ENCODE peak calls at places on chromosomes 13 and 19, in four cellular contexts. Y is activated CD4-positive, alpha-beta memory T cell treated with anti-CD3 and anti-CD28 coated beads, Interleukin-2, amount 10 ng/mL, durations not matched to agents 7 days and 5 days; Q is bronchial epithelial cell; R is hypothalamus. I is an unnamed sample.

GRCh38 chr13:21902709-21903098 is 231.8 kb downstream of the FGF9 start:
- DNase-seq in Y (no peak), Q (no peak), R (no peak), I (no peak)

GRCh38 chr19:11414544-11414943 is 4.6 kb downstream of the RGL3 start:
- DNase-seq in Y (no peak), Q (no peak), R (no peak), I (no peak)

GRCh38 chr19:10149427-10149826 is 29.7 kb upstream of the EIF3G start:
- DNase-seq in Y (no peak), Q (no peak), R (no peak), I (no peak)

GRCh38 chr13:20945952-20946383 is 43.4 kb upstream of the XPO4 start:
- DNase-seq in Y (no peak), Q (no peak), R (no peak), I (peak; percentile 68)

GRCh38 chr13:21736926-21737325 is 66.1 kb downstream of the FGF9 start:
- DNase-seq in Y (no peak), Q (no peak), R (no peak), I (no peak)

GRCh38 chr13:110285991-110286923 is 20.7 kb downstream of the COL4A1 start:
- DNase-seq in Y (no peak), Q (no peak), R (no peak), I (no peak)

GRCh38 chr13:40271931-40272775 is 394.3 kb downstream of the FOXO1 start:
- DNase-seq in Y (peak; percentile 21), Q (peak; percentile 75), R (no peak), I (peak; percentile 18)

GRCh38 chr13:41268764-41269163 is 5.4 kb upstream of the MTRF1 start:
- DNase-seq in Y (no peak), Q (no peak), R (no peak), I (peak; percentile 12)

GRCh38 chr19:45462174-45462573 is 5.6 kb upstream of the FOSB start:
- DNase-seq in Y (no peak), Q (no peak), R (no peak), I (no peak)

GRCh38 chr19:49422407-49423277 is 599 bp downstream of the PTH2 start:
- DNase-seq in Y (peak; percentile 81), Q (no peak), R (no peak), I (no peak)

GRCh38 chr19:44576843-44577565 is 36.4 kb upstream of the IGSF23 start:
- DNase-seq in Y (peak; percentile 17), Q (peak; percentile 58), R (no peak), I (no peak)

GRCh38 chr19:39839678-39840327 is 5.8 kb upstream of the DYRK1B start:
- DNase-seq in Y (no peak), Q (no peak), R (no peak), I (no peak)

GRCh38 chr19:7292950-7293794 is 1.0 kb downstream of the INSR start:
- DNase-seq in Y (no peak), Q (no peak), R (no peak), I (no peak)

GRCh38 chr13:90839061-90839460 is 508.4 kb upstream of the MIR17HG start:
- DNase-seq in Y (no peak), Q (peak; percentile 70), R (no peak), I (no peak)

GRCh38 chr19:28154077-28154476 is 1058.9 kb downstream of the UQCRFS1 start:
- DNase-seq in Y (no peak), Q (no peak), R (no peak), I (no peak)